ENCODE peak calls at places on chromosomes 12 and 14, in ten cellular contexts. P, O, Q, G, T, H, L, F, C and N are unnamed samples.

GRCh38 chr14:36940476-36940875 is 231.9 kb downstream of the SLC25A21 start:
- DNase-seq in P (no peak), O (no peak), Q (no peak), G (no peak), T (no peak), H (no peak), L (no peak), F (no peak), C (no peak), N (no peak)

GRCh38 chr12:91984571-91984970 is 161.1 kb downstream of the BTG1 start:
- DNase-seq in P (peak), O (no peak), Q (no peak), G (no peak), T (no peak), H (no peak), L (no peak), F (no peak), C (peak), N (no peak)

GRCh38 chr12:71710276-71711125 is 24.6 kb downstream of the TMEM19 start:
- DNase-seq in P (peak), O (peak), Q (no peak), G (no peak), T (no peak), H (no peak), L (no peak), F (no peak), C (peak), N (no peak)

GRCh38 chr12:109386079-109386473 is 38.4 kb downstream of the MYO1H start:
- DNase-seq in P (no peak), O (no peak), Q (no peak), G (no peak), T (no peak), H (no peak), L (no peak), F (no peak), C (no peak), N (no peak)

GRCh38 chr14:95222870-95223398 is 65.6 kb upstream of the DICER1 start:
- DNase-seq in P (no peak), O (peak), Q (no peak), G (no peak), T (no peak), H (no peak), L (no peak), F (no peak), C (no peak), N (no peak)

GRCh38 chr12:68290126-68290525 is 36.7 kb upstream of the IL22 start:
- DNase-seq in P (no peak), O (no peak), Q (no peak), G (no peak), T (no peak), H (no peak), L (no peak), F (no peak), C (peak), N (no peak)

GRCh38 chr12:34305176-34305575 is 282.9 kb downstream of the ALG10 start:
- DNase-seq in P (no peak), O (no peak), Q (no peak), G (no peak), T (no peak), H (no peak), L (no peak), F (no peak), C (no peak), N (no peak)

GRCh38 chr14:93064411-93065271 is 51.1 kb downstream of the ITPK1 start:
- DNase-seq in P (no peak), O (no peak), Q (no peak), G (no peak), T (no peak), H (no peak), L (no peak), F (no peak), C (no peak), N (no peak)

GRCh38 chr12:64461634-64462414 is 9.9 kb downstream of the TBK1 start:
- DNase-seq in P (peak), O (peak), Q (no peak), G (no peak), T (no peak), H (peak), L (no peak), F (no peak), C (peak), N (peak)

GRCh38 chr12:3202734-3203446 is 125.7 kb downstream of the TSPAN9 start:
- DNase-seq in P (no peak), O (peak), Q (peak), G (peak), T (no peak), H (peak), L (peak), F (peak), C (no peak), N (peak)

GRCh38 chr14:69325646-69326265 is 65.8 kb downstream of the GALNT16 start:
- DNase-seq in P (no peak), O (no peak), Q (peak), G (no peak), T (no peak), H (peak), L (no peak), F (no peak), C (no peak), N (no peak)

GRCh38 chr14:91901449-91902250 is 34.3 kb upstream of the TC2N start:
- DNase-seq in P (no peak), O (peak), Q (no peak), G (no peak), T (no peak), H (no peak), L (no peak), F (no peak), C (no peak), N (peak)

GRCh38 chr14:105930572-105930971 is 404.2 kb downstream of the TMEM121 start:
- DNase-seq in P (no peak), O (no peak), Q (no peak), G (no peak), T (no peak), H (no peak), L (no peak), F (no peak), C (no peak), N (no peak)

GRCh38 chr12:132110677-132111076 is 33.4 kb downstream of the DDX51 start:
- DNase-seq in P (no peak), O (no peak), Q (no peak), G (no peak), T (no peak), H (no peak), L (no peak), F (no peak), C (no peak), N (no peak)

GRCh38 chr12:124351422-124351821 is 56.5 kb downstream of the RFLNA start:
- DNase-seq in P (no peak), O (no peak), Q (no peak), G (no peak), T (no peak), H (peak), L (no peak), F (no peak), C (no peak), N (no peak)

GRCh38 chr14:106813477-106813823 is 1287.1 kb downstream of the TMEM121 start:
- DNase-seq in P (no peak), O (no peak), Q (no peak), G (no peak), T (no peak), H (no peak), L (no peak), F (no peak), C (no peak), N (no peak)

GRCh38 chr12:108653082-108653516 is 19.4 kb upstream of the SELPLG start:
- DNase-seq in P (no peak), O (no peak), Q (no peak), G (no peak), T (no peak), H (no peak), L (no peak), F (no peak), C (no peak), N (no peak)

GRCh38 chr12:49511410-49511809 is 27.4 kb upstream of the KCNH3 start:
- DNase-seq in P (no peak), O (peak), Q (no peak), G (no peak), T (no peak), H (no peak), L (no peak), F (no peak), C (no peak), N (no peak)

GRCh38 chr14:72550513-72550912 is 343.4 kb downstream of the DPF3 start:
- DNase-seq in P (no peak), O (no peak), Q (no peak), G (no peak), T (no peak), H (no peak), L (no peak), F (no peak), C (no peak), N (no peak)

GRCh38 chr12:115609356-115609755 is 668.1 kb downstream of the MED13L start:
- DNase-seq in P (no peak), O (peak), Q (no peak), G (no peak), T (no peak), H (no peak), L (no peak), F (no peak), C (peak), N (no peak)

GRCh38 chr14:54781936-54782802 is 120.5 kb downstream of the GCH1 start:
- DNase-seq in P (no peak), O (no peak), Q (no peak), G (no peak), T (no peak), H (no peak), L (no peak), F (no peak), C (no peak), N (no peak)

GRCh38 chr12:4139191-4139590 is 134.4 kb upstream of the CCND2 start:
- DNase-seq in P (no peak), O (no peak), Q (no peak), G (no peak), T (no peak), H (no peak), L (no peak), F (no peak), C (no peak), N (no peak)